ENCODE peak calls at places on chromosomes 4 and X, in eight cellular contexts. V, N, O, W, Y, F, D and C are unnamed samples.
A peak's percentile ranks its signal among the peaks of the same experiment; 100 is the strongest.

GRCh38 chrX:127708155-127708554 is 344.0 kb downstream of the ACTRT1 start:
- DNase-seq in V (no peak), N (no peak), O (no peak), W (no peak), Y (no peak), F (no peak), D (no peak), C (no peak)

GRCh38 chrX:1213971-1214370 is 1.5 kb upstream of the CRLF2 start:
- DNase-seq in V (no peak), N (no peak), O (no peak), W (no peak), Y (no peak), F (peak; percentile 18), D (no peak), C (no peak)

GRCh38 chr4:38516194-38516593 is 147.8 kb upstream of the KLF3 start:
- DNase-seq in V (no peak), N (no peak), O (no peak), W (no peak), Y (no peak), F (no peak), D (no peak), C (no peak)

GRCh38 chr4:75708218-75708691 is 16.1 kb upstream of the USO1 start:
- DNase-seq in V (no peak), N (peak; percentile 69), O (no peak), W (peak; percentile 9), Y (no peak), F (no peak), D (no peak), C (no peak)

GRCh38 chr4:52718123-52718522 is 33.1 kb downstream of the ERVMER34-1 start:
- DNase-seq in V (no peak), N (no peak), O (no peak), W (no peak), Y (no peak), F (no peak), D (no peak), C (no peak)

GRCh38 chr4:145840162-145840768 is 98.4 kb downstream of the ZNF827 start:
- DNase-seq in V (no peak), N (no peak), O (peak; percentile 37), W (no peak), Y (no peak), F (no peak), D (no peak), C (peak; percentile 86)

GRCh38 chr4:41506071-41506470 is 31.9 kb upstream of the LIMCH1 start:
- DNase-seq in V (no peak), N (no peak), O (peak; percentile 14), W (no peak), Y (no peak), F (no peak), D (no peak), C (no peak)

GRCh38 chrX:38561951-38562719 is 793 bp downstream of the TSPAN7 start:
- DNase-seq in V (peak; percentile 45), N (peak; percentile 44), O (no peak), W (no peak), Y (no peak), F (peak; percentile 78), D (peak; percentile 29), C (peak; percentile 12)

GRCh38 chr4:14787894-14788293 is 214.4 kb upstream of the CPEB2 start:
- DNase-seq in V (no peak), N (peak; percentile 65), O (no peak), W (no peak), Y (no peak), F (no peak), D (no peak), C (peak; percentile 47)

GRCh38 chrX:22338740-22339139 is 66.0 kb downstream of the CBLL2 start:
- DNase-seq in V (no peak), N (peak; percentile 35), O (no peak), W (no peak), Y (no peak), F (no peak), D (no peak), C (no peak)

GRCh38 chr4:16253127-16253960 is 27.1 kb upstream of the TAPT1 start:
- DNase-seq in V (no peak), N (no peak), O (peak; percentile 60), W (no peak), Y (no peak), F (no peak), D (peak; percentile 15), C (peak; percentile 36)

GRCh38 chrX:48694776-48695523 is 1.6 kb upstream of the SUV39H1 start:
- DNase-seq in V (no peak), N (no peak), O (no peak), W (no peak), Y (no peak), F (peak; percentile 61), D (no peak), C (no peak)

GRCh38 chrX:9336501-9336900 is 128.4 kb upstream of the TBL1X start:
- DNase-seq in V (no peak), N (no peak), O (no peak), W (no peak), Y (no peak), F (no peak), D (no peak), C (no peak)
- H3K27ac ChIP-seq in V (peak overlapping the region; percentile 37), N (no peak overlapping the region), O (no peak overlapping the region), W (peak overlapping the region; percentile 4), Y (no peak overlapping the region), F (no peak overlapping the region), D (no peak overlapping the region), C (no peak overlapping the region)

GRCh38 chr4:101199507-101200285 is 147.6 kb downstream of the PPP3CA start:
- DNase-seq in V (no peak), N (no peak), O (peak; percentile 28), W (no peak), Y (no peak), F (no peak), D (no peak), C (no peak)
- H3K27ac ChIP-seq in V (no peak overlapping the region), N (no peak overlapping the region), O (peak overlapping the region; percentile 89), W (no peak overlapping the region), Y (no peak overlapping the region), F (no peak overlapping the region), D (no peak overlapping the region), C (peak overlapping the region; percentile 20)

GRCh38 chr4:165439344-165439743 is 60.5 kb downstream of the CPE start:
- DNase-seq in V (no peak), N (no peak), O (no peak), W (no peak), Y (no peak), F (no peak), D (no peak), C (peak; percentile 52)

GRCh38 chr4:165439981-165440380 is 61.2 kb downstream of the CPE start:
- DNase-seq in V (no peak), N (no peak), O (no peak), W (no peak), Y (no peak), F (no peak), D (no peak), C (peak; percentile 40)

GRCh38 chr4:165440415-165440882 is 61.6 kb downstream of the CPE start:
- DNase-seq in V (no peak), N (peak; percentile 21), O (peak; percentile 75), W (no peak), Y (no peak), F (no peak), D (no peak), C (peak; percentile 50)

GRCh38 chr4:165448700-165449099 is 69.9 kb downstream of the CPE start:
- DNase-seq in V (no peak), N (no peak), O (no peak), W (no peak), Y (no peak), F (no peak), D (no peak), C (no peak)

DNA sequence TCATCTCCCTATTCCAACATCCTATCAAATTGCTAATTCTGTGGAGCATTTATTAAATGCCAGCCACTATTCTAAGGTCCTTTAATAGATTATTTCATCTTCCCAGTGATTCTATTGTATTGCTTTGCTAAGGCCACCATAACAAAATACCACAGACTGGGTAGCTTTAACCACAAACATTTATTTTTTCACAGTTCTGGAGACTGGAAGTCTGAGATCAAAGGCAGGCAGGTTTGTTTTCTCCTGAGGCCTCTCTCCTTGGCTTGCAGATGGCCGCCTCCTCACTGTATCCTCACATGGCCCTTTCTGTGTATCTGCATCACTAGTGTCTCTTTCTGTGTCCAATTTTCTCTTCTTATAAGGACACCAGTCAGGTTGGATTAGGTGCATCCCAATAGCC is 64.5 kb downstream of the CPE start:
- DNase-seq in V (no peak), N (no peak), O (no peak), W (no peak), Y (no peak), F (no peak), D (no peak), C (no peak)
- H3K27ac ChIP-seq in V (no peak overlapping the region), N (no peak overlapping the region), O (no peak overlapping the region), W (no peak overlapping the region), Y (no peak overlapping the region), F (no peak overlapping the region), D (no peak overlapping the region), C (no peak overlapping the region)

GRCh38 chrX:149630681-149631292 is 805 bp downstream of the TMEM185A start:
- DNase-seq in V (no peak), N (no peak), O (peak; percentile 19), W (no peak), Y (no peak), F (no peak), D (no peak), C (peak; percentile 13)
- H3K27ac ChIP-seq in V (peak overlapping the region; percentile 65), N (no peak overlapping the region), O (no peak overlapping the region), W (peak overlapping the region; percentile 53), Y (peak overlapping the region; percentile 65), F (peak overlapping the region; percentile 81), D (peak overlapping the region; percentile 74), C (peak overlapping the region; percentile 57)